ENCODE peak calls at places on chromosome 18, in five cellular contexts. One of them, this sample, is unnamed.

GRCh38 chr18:7890078-7890477 is 323.0 kb downstream of the PTPRM start:
- DNase-seq in skeletal muscle cell: no peak
- DNase-seq in CD8-positive, alpha-beta T cell: no peak
- DNase-seq in NCI-H2081: no peak
- DNase-seq in testis: no peak
- DNase-seq in this sample: no peak

GRCh38 chr18:28905509-28905908 is 728.6 kb upstream of the CDH2 start:
- DNase-seq in NCI-H2081: no peak
- DNase-seq in CD8-positive, alpha-beta T cell: no peak
- DNase-seq in testis: no peak
- DNase-seq in skeletal muscle cell: peak; percentile 12
- DNase-seq in this sample: no peak

GRCh38 chr18:37445368-37445767 is 120.2 kb downstream of the CELF4 start:
- DNase-seq in NCI-H2081: no peak
- DNase-seq in testis: no peak
- DNase-seq in skeletal muscle cell: no peak
- DNase-seq in CD8-positive, alpha-beta T cell: no peak
- DNase-seq in this sample: peak; percentile 47

GRCh38 chr18:49094979-49095632 is 144.3 kb upstream of the SMAD7 start:
- DNase-seq in skeletal muscle cell: peak; percentile 86
- DNase-seq in NCI-H2081: no peak
- DNase-seq in testis: no peak
- DNase-seq in CD8-positive, alpha-beta T cell: no peak
- DNase-seq in this sample: no peak

GRCh38 chr18:43578636-43579203 is 301.4 kb upstream of the SYT4 start:
- DNase-seq in testis: no peak
- DNase-seq in CD8-positive, alpha-beta T cell: no peak
- DNase-seq in skeletal muscle cell: no peak
- DNase-seq in NCI-H2081: peak; percentile 83
- DNase-seq in this sample: peak; percentile 68

GRCh38 chr18:36130883-36131653 is 1.4 kb downstream of the ELP2 start:
- DNase-seq in CD8-positive, alpha-beta T cell: no peak
- DNase-seq in NCI-H2081: no peak
- DNase-seq in skeletal muscle cell: no peak
- DNase-seq in testis: no peak
- DNase-seq in this sample: no peak

GRCh38 chr18:53795061-53795460 is 429.4 kb downstream of the MBD2 start:
- DNase-seq in CD8-positive, alpha-beta T cell: no peak
- DNase-seq in NCI-H2081: peak; percentile 0
- DNase-seq in skeletal muscle cell: peak; percentile 37
- DNase-seq in testis: no peak
- DNase-seq in this sample: no peak

GRCh38 chr18:47846431-47846830 is 84.0 kb downstream of the SMAD2 start:
- DNase-seq in skeletal muscle cell: no peak
- DNase-seq in testis: no peak
- DNase-seq in CD8-positive, alpha-beta T cell: no peak
- DNase-seq in NCI-H2081: no peak
- DNase-seq in this sample: no peak

GRCh38 chr18:13638684-13639083 is 87.7 kb downstream of the FAM210A start:
- DNase-seq in CD8-positive, alpha-beta T cell: no peak
- DNase-seq in NCI-H2081: no peak
- DNase-seq in testis: no peak
- DNase-seq in skeletal muscle cell: no peak
- DNase-seq in this sample: no peak